ENCODE peak calls at places on chromosomes 5 and 9, in nine cellular contexts. R, O, L, X, T, W, I, E and P are unnamed samples.

GRCh38 chr5:171736976-171737848 is 48.4 kb upstream of the SMIM23 start:
- DNase-seq in R (peak; percentile 66), O (no peak), L (no peak), X (no peak), T (no peak), W (no peak), I (peak; percentile 56), E (peak; percentile 64), P (no peak)

GRCh38 chr5:80153586-80154126 is 102.2 kb downstream of the SERINC5 start:
- DNase-seq in R (no peak), O (no peak), L (no peak), X (no peak), T (peak; percentile 39), W (no peak), I (no peak), E (no peak), P (no peak)

GRCh38 chr9:125631391-125632085 is 75.5 kb downstream of the MAPKAP1 start:
- DNase-seq in R (no peak), O (peak; percentile 58), L (peak; percentile 79), X (no peak), T (no peak), W (peak; percentile 52), I (no peak), E (no peak), P (peak; percentile 54)

GRCh38 chr9:76441551-76442322 is 17.2 kb upstream of the GCNT1 start:
- DNase-seq in R (no peak), O (no peak), L (peak; percentile 38), X (no peak), T (no peak), W (peak; percentile 34), I (no peak), E (no peak), P (no peak)

GRCh38 chr5:41246376-41246775 is 33.0 kb upstream of the C6 start:
- DNase-seq in R (no peak), O (no peak), L (peak; percentile 87), X (no peak), T (no peak), W (peak; percentile 92), I (no peak), E (no peak), P (no peak)

GRCh38 chr5:125372694-125373621 is 626.5 kb upstream of the ZNF608 start:
- DNase-seq in R (no peak), O (peak; percentile 98), L (peak; percentile 71), X (no peak), T (peak; percentile 55), W (peak; percentile 63), I (no peak), E (no peak), P (no peak)

GRCh38 chr5:115419794-115420585 is 123.5 kb upstream of the CCDC112 start:
- DNase-seq in R (no peak), O (peak; percentile 37), L (peak; percentile 98), X (no peak), T (no peak), W (peak; percentile 91), I (no peak), E (no peak), P (no peak)

GRCh38 chr5:36156124-36156601 is 4.3 kb downstream of the SKP2 start:
- DNase-seq in R (peak; percentile 7), O (no peak), L (peak; percentile 36), X (no peak), T (peak; percentile 63), W (peak; percentile 98), I (no peak), E (no peak), P (no peak)

GRCh38 chr9:33510264-33511183 is 13.5 kb upstream of the ANKRD18B start:
- DNase-seq in R (peak; percentile 51), O (peak; percentile 77), L (peak; percentile 69), X (peak; percentile 64), T (peak; percentile 83), W (peak; percentile 57), I (peak; percentile 69), E (peak; percentile 80), P (no peak)

GRCh38 chr5:97078958-97079357 is 63.5 kb downstream of the LIX1 start:
- DNase-seq in R (no peak), O (no peak), L (no peak), X (no peak), T (no peak), W (peak; percentile 83), I (no peak), E (no peak), P (peak; percentile 53)

GRCh38 chr9:134738869-134739659 is 97.5 kb downstream of the COL5A1 start:
- DNase-seq in R (peak; percentile 73), O (peak; percentile 74), L (peak; percentile 58), X (peak; percentile 73), T (peak; percentile 92), W (peak; percentile 2), I (peak; percentile 70), E (peak; percentile 81), P (no peak)
- TF ChIP-seq CTCF in R (peak; percentile 80), O (peak; percentile 85), L (peak; percentile 79), X (peak; percentile 82), T (peak; percentile 89), W (peak; percentile 27), I (peak; percentile 85), E (peak; percentile 92), P (peak; percentile 75)

GRCh38 chr5:145551714-145552113 is 283.4 kb downstream of the PRELID2 start:
- DNase-seq in R (no peak), O (no peak), L (no peak), X (no peak), T (no peak), W (no peak), I (no peak), E (no peak), P (no peak)

GRCh38 chr5:145557345-145557744 is 277.8 kb downstream of the PRELID2 start:
- DNase-seq in R (no peak), O (no peak), L (no peak), X (no peak), T (no peak), W (no peak), I (no peak), E (no peak), P (no peak)

GRCh38 chr5:145548097-145548496 is 287.0 kb downstream of the PRELID2 start:
- DNase-seq in R (no peak), O (no peak), L (no peak), X (no peak), T (no peak), W (no peak), I (no peak), E (no peak), P (no peak)

GRCh38 chr5:145554399-145554798 is 280.7 kb downstream of the PRELID2 start:
- DNase-seq in R (no peak), O (no peak), L (peak; percentile 51), X (no peak), T (no peak), W (peak; percentile 63), I (no peak), E (no peak), P (no peak)

GRCh38 chr5:145553177-145553576 is 282.0 kb downstream of the PRELID2 start:
- DNase-seq in R (no peak), O (no peak), L (no peak), X (no peak), T (no peak), W (peak; percentile 74), I (no peak), E (no peak), P (no peak)
- TF ChIP-seq CTCF in R (no peak), O (no peak), L (no peak), X (no peak), T (no peak), W (no peak), I (no peak), E (no peak), P (no peak)

GRCh38 chr9:112744177-112744576 is 6.4 kb upstream of the SNX30 start:
- DNase-seq in R (no peak), O (no peak), L (peak; percentile 73), X (no peak), T (no peak), W (no peak), I (no peak), E (no peak), P (no peak)

GRCh38 chr9:112747094-112747493 is 3.5 kb upstream of the SNX30 start:
- DNase-seq in R (no peak), O (no peak), L (no peak), X (no peak), T (no peak), W (no peak), I (no peak), E (no peak), P (no peak)

GRCh38 chr9:112748041-112748440 is 2.5 kb upstream of the SNX30 start:
- DNase-seq in R (no peak), O (no peak), L (no peak), X (no peak), T (no peak), W (no peak), I (no peak), E (no peak), P (no peak)

DNA sequence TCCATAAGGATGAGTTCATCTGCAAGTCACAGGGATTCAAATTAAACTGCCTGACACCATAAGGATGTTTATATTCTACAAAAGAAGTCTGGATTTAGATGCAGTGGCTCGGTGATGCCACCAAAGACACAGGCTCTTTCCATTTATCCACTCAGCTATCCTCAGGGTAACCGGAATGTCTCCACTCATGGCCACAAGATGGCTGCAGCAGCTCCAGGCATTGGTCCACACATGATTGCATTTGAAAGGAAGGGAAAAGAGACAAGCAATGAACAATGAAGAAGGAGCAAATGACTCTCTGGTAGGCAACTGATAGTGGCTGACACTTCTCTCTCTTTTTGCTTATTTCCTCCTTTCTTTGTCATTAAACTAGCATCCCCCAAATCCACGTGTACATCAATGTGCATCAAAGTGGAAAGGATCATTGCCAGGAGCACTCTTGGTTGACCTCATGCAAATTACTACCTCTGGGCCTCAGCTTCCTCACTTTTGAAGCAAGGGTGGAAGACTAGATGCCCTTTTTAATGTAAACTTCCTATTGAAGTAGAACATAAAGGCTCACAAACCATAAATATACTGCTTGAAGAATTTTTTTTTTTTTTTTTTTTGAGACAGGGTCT is 7.2 kb upstream of the SNX30 start:
- DNase-seq in R (no peak), O (no peak), L (no peak), X (no peak), T (no peak), W (no peak), I (no peak), E (no peak), P (no peak)
- TF ChIP-seq CTCF in R (no peak), O (no peak), L (peak; percentile 16), X (no peak), T (peak; percentile 25), W (no peak), I (no peak), E (no peak), P (no peak)

GRCh38 chr9:89555426-89556375 is 49.1 kb upstream of the GADD45G start:
- DNase-seq in R (no peak), O (no peak), L (peak; percentile 21), X (no peak), T (no peak), W (no peak), I (no peak), E (no peak), P (no peak)
- TF ChIP-seq CTCF in R (no peak), O (no peak), L (no peak), X (no peak), T (no peak), W (no peak), I (no peak), E (no peak), P (no peak)

GRCh38 chr5:14277407-14278320 is 134.5 kb downstream of the TRIO start:
- DNase-seq in R (no peak), O (no peak), L (no peak), X (no peak), T (no peak), W (no peak), I (no peak), E (no peak), P (no peak)
- TF ChIP-seq CTCF in R (no peak), O (no peak), L (no peak), X (no peak), T (no peak), W (no peak), I (no peak), E (no peak), P (no peak)

GRCh38 chr5:16558984-16559629 is 57.7 kb downstream of the RETREG1 start:
- DNase-seq in R (no peak), O (no peak), L (no peak), X (no peak), T (peak; percentile 65), W (no peak), I (no peak), E (no peak), P (no peak)
- TF ChIP-seq CTCF in R (no peak), O (no peak), L (no peak), X (no peak), T (peak; percentile 67), W (no peak), I (no peak), E (no peak), P (no peak)